ENCODE peak calls at places on chromosome X, in five cellular contexts. One of them, this sample, is unnamed.

GRCh38 chrX:11273544-11273943 is 19.7 kb upstream of the AMELX start:
- DNase-seq in erythroblast: no peak
- DNase-seq in heart left ventricle: no peak
- DNase-seq in upper lobe of left lung: no peak
- DNase-seq in A549: no peak
- DNase-seq in this sample: no peak

GRCh38 chrX:23904096-23904495 is 3.6 kb downstream of the APOO start:
- DNase-seq in heart left ventricle: no peak
- DNase-seq in upper lobe of left lung: no peak
- DNase-seq in erythroblast: no peak
- DNase-seq in A549: no peak
- DNase-seq in this sample: no peak

GRCh38 chrX:16838202-16839066 is 31.7 kb downstream of the RBBP7 start:
- DNase-seq in A549: no peak
- DNase-seq in erythroblast: no peak
- DNase-seq in heart left ventricle: peak; percentile 34
- DNase-seq in upper lobe of left lung: no peak
- DNase-seq in this sample: no peak

GRCh38 chrX:13101439-13102139 is 57.2 kb upstream of the FAM9C start:
- DNase-seq in heart left ventricle: peak; percentile 67
- DNase-seq in upper lobe of left lung: no peak
- DNase-seq in erythroblast: peak; percentile 10
- DNase-seq in A549: peak; percentile 71
- DNase-seq in this sample: peak; percentile 73

GRCh38 chrX:10121787-10122186 is 35.0 kb upstream of the CLCN4 start:
- DNase-seq in erythroblast: no peak
- DNase-seq in upper lobe of left lung: no peak
- DNase-seq in A549: no peak
- DNase-seq in heart left ventricle: no peak
- DNase-seq in this sample: no peak

GRCh38 chrX:115138040-115138439 is 51.2 kb upstream of the RBMXL3 start:
- DNase-seq in A549: no peak
- DNase-seq in heart left ventricle: no peak
- DNase-seq in erythroblast: no peak
- DNase-seq in upper lobe of left lung: no peak
- DNase-seq in this sample: no peak

GRCh38 chrX:16719334-16720084 is at the start of gene SYAP1:
- DNase-seq in upper lobe of left lung: peak; percentile 97
- DNase-seq in erythroblast: peak; percentile 94
- DNase-seq in heart left ventricle: peak; percentile 94
- DNase-seq in A549: peak; percentile 71
- DNase-seq in this sample: peak; percentile 93

GRCh38 chrX:38220024-38220935 is at the start of gene SRPX:
- DNase-seq in upper lobe of left lung: peak; percentile 75
- DNase-seq in heart left ventricle: peak; percentile 24
- DNase-seq in A549: peak; percentile 21
- DNase-seq in erythroblast: peak; percentile 41
- DNase-seq in this sample: peak; percentile 41

GRCh38 chrX:10922158-10922557 is 189.0 kb upstream of the HCCS start:
- DNase-seq in upper lobe of left lung: no peak
- DNase-seq in A549: no peak
- DNase-seq in heart left ventricle: no peak
- DNase-seq in erythroblast: no peak
- DNase-seq in this sample: no peak

GRCh38 chrX:110743679-110744340 is 51.8 kb downstream of the CHRDL1 start:
- DNase-seq in heart left ventricle: no peak
- DNase-seq in A549: no peak
- DNase-seq in upper lobe of left lung: no peak
- DNase-seq in erythroblast: no peak
- DNase-seq in this sample: no peak

GRCh38 chrX:68843992-68844391 is 15.2 kb downstream of the EFNB1 start:
- DNase-seq in erythroblast: no peak
- DNase-seq in upper lobe of left lung: no peak
- DNase-seq in A549: no peak
- DNase-seq in heart left ventricle: no peak
- DNase-seq in this sample: no peak

GRCh38 chrX:67544281-67544680 is 460 bp downstream of the AR start:
- DNase-seq in heart left ventricle: no peak
- DNase-seq in upper lobe of left lung: no peak
- DNase-seq in A549: no peak
- DNase-seq in erythroblast: no peak
- DNase-seq in this sample: no peak

GRCh38 chrX:149825424-149825823 is 43.7 kb downstream of the MAGEA9 start:
- DNase-seq in erythroblast: peak; percentile 29
- DNase-seq in A549: no peak
- DNase-seq in upper lobe of left lung: no peak
- DNase-seq in heart left ventricle: no peak
- DNase-seq in this sample: peak; percentile 7

GRCh38 chrX:71095971-71096701 is 485 bp downstream of the FOXO4 start:
- DNase-seq in A549: peak; percentile 65
- DNase-seq in heart left ventricle: no peak
- DNase-seq in erythroblast: peak; percentile 84
- DNase-seq in upper lobe of left lung: no peak
- DNase-seq in this sample: peak; percentile 21

GRCh38 chrX:145532176-145532780 is 285.0 kb downstream of the SPANXN1 start:
- DNase-seq in erythroblast: no peak
- DNase-seq in A549: no peak
- DNase-seq in upper lobe of left lung: no peak
- DNase-seq in heart left ventricle: no peak
- DNase-seq in this sample: no peak

GRCh38 chrX:3757510-3758025 is 44.1 kb upstream of the PRKX start:
- DNase-seq in erythroblast: no peak
- DNase-seq in upper lobe of left lung: no peak
- DNase-seq in heart left ventricle: no peak
- DNase-seq in A549: no peak
- DNase-seq in this sample: no peak

GRCh38 chrX:31543565-31544125 is 471.8 kb upstream of the FTHL17 start:
- DNase-seq in A549: no peak
- DNase-seq in erythroblast: no peak
- DNase-seq in upper lobe of left lung: no peak
- DNase-seq in heart left ventricle: no peak
- DNase-seq in this sample: no peak

GRCh38 chrX:13638826-13639225 is 14.1 kb upstream of the TCEANC start:
- DNase-seq in upper lobe of left lung: no peak
- DNase-seq in A549: no peak
- DNase-seq in heart left ventricle: no peak
- DNase-seq in erythroblast: no peak
- DNase-seq in this sample: no peak

GRCh38 chrX:31199051-31199769 is 127.4 kb upstream of the FTHL17 start:
- DNase-seq in upper lobe of left lung: no peak
- DNase-seq in heart left ventricle: no peak
- DNase-seq in A549: no peak
- DNase-seq in erythroblast: no peak
- DNase-seq in this sample: no peak

GRCh38 chrX:63506320-63506719 is 155.2 kb upstream of the SPIN4 start:
- DNase-seq in heart left ventricle: no peak
- DNase-seq in upper lobe of left lung: no peak
- DNase-seq in erythroblast: peak; percentile 48
- DNase-seq in A549: no peak
- DNase-seq in this sample: peak; percentile 15

GRCh38 chrX:16852617-16853179 is 17.5 kb downstream of the RBBP7 start:
- DNase-seq in upper lobe of left lung: no peak
- DNase-seq in A549: no peak
- DNase-seq in erythroblast: no peak
- DNase-seq in heart left ventricle: no peak
- DNase-seq in this sample: no peak

GRCh38 chrX:85365370-85365995 is 14.0 kb downstream of the POF1B start:
- DNase-seq in heart left ventricle: no peak
- DNase-seq in upper lobe of left lung: no peak
- DNase-seq in A549: no peak
- DNase-seq in erythroblast: no peak
- DNase-seq in this sample: no peak

GRCh38 chrX:41922694-41923171 is 621 bp downstream of the CASK start:
- DNase-seq in heart left ventricle: peak; percentile 38
- DNase-seq in erythroblast: peak; percentile 21
- DNase-seq in upper lobe of left lung: no peak
- DNase-seq in A549: peak; percentile 17
- DNase-seq in this sample: no peak

GRCh38 chrX:136574548-136574947 is 42.5 kb downstream of the VGLL1 start:
- DNase-seq in heart left ventricle: peak; percentile 12
- DNase-seq in upper lobe of left lung: no peak
- DNase-seq in A549: no peak
- DNase-seq in erythroblast: no peak
- DNase-seq in this sample: no peak

GRCh38 chrX:97328853-97329252 is 445.1 kb downstream of the RPA4 start:
- DNase-seq in upper lobe of left lung: no peak
- DNase-seq in heart left ventricle: no peak
- DNase-seq in erythroblast: no peak
- DNase-seq in A549: no peak
- DNase-seq in this sample: no peak

GRCh38 chrX:9874483-9874882 is 88.3 kb downstream of the SHROOM2 start:
- DNase-seq in A549: no peak
- DNase-seq in upper lobe of left lung: no peak
- DNase-seq in heart left ventricle: no peak
- DNase-seq in erythroblast: no peak
- DNase-seq in this sample: no peak

GRCh38 chrX:139898334-139898733 is 34.5 kb downstream of the ATP11C start:
- DNase-seq in erythroblast: no peak
- DNase-seq in A549: no peak
- DNase-seq in upper lobe of left lung: no peak
- DNase-seq in heart left ventricle: no peak
- DNase-seq in this sample: no peak

GRCh38 chrX:10821293-10821692 is 200.9 kb upstream of the MID1 start:
- DNase-seq in upper lobe of left lung: no peak
- DNase-seq in heart left ventricle: no peak
- DNase-seq in A549: no peak
- DNase-seq in erythroblast: peak; percentile 1
- DNase-seq in this sample: no peak

GRCh38 chrX:112868586-112868985 is 28.0 kb upstream of the AMOT start:
- DNase-seq in heart left ventricle: no peak
- DNase-seq in A549: no peak
- DNase-seq in erythroblast: no peak
- DNase-seq in upper lobe of left lung: no peak
- DNase-seq in this sample: no peak

DNA sequence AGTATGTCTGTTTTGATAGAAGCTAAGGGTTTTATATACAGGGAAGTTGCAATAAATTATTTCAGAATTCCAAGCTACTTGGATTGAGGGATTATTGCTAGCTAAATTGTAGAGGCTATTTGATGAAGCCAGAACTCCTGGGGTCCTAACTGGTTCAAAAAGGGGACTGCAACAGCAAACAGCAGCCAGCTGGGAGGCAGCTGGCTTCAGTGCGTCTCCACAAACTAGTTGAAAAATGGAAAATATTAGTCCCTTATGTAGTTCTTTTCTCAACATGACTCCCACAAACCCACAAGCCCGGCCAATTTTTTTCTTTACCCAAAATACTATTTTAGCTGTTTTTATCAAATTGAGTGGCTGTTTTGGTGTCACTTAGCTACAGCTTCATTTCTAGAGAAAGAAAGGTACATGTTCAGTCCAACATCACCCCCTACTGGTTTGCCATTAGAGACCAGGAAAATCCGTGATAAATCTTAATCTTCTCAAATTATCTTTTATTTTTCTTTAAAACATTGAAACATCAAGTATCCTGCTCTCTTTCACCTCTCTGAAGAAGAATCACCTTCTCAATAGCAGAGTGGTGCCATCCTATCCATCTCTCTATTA is 97.2 kb downstream of the GUCY2F start:
- DNase-seq in upper lobe of left lung: no peak
- DNase-seq in A549: no peak
- DNase-seq in erythroblast: peak; percentile 1
- DNase-seq in heart left ventricle: peak; percentile 12
- DNase-seq in this sample: no peak
- TF ChIP-seq POLR2A in upper lobe of left lung: no peak
- TF ChIP-seq POLR2A in A549: no peak
- TF ChIP-seq POLR2A in erythroblast: no peak
- TF ChIP-seq POLR2A in heart left ventricle: no peak
- TF ChIP-seq POLR2A in this sample: no peak

DNA sequence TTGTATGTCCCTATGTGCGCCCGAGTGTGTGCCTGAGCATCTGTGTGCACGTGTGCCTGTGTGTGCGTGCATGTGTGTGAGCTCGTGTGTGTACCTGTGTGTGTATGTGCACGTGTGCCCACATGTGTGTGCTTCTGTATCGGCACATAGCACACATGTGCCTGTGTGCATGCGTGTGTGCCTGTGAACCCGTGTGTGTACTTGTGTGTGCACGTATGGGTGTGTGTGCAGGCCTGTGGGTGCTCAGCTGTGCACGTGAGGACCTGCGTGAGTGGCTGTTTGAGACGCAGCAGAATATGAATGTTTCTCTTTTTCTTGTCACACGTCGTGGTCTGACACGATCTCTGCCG is 4.3 kb downstream of the AKAP17A start:
- DNase-seq in upper lobe of left lung: no peak
- DNase-seq in erythroblast: no peak
- DNase-seq in heart left ventricle: no peak
- DNase-seq in A549: no peak
- DNase-seq in this sample: no peak
- TF ChIP-seq POLR2A in upper lobe of left lung: no peak
- TF ChIP-seq POLR2A in erythroblast: no peak
- TF ChIP-seq POLR2A in heart left ventricle: no peak
- TF ChIP-seq POLR2A in A549: no peak
- TF ChIP-seq POLR2A in this sample: no peak

GRCh38 chrX:134573683-134574035 is 84.6 kb downstream of the PLAC1 start:
- DNase-seq in erythroblast: no peak
- DNase-seq in A549: no peak
- DNase-seq in upper lobe of left lung: no peak
- DNase-seq in heart left ventricle: no peak
- DNase-seq in this sample: no peak

GRCh38 chrX:134570509-134570846 is 87.8 kb downstream of the PLAC1 start:
- DNase-seq in heart left ventricle: no peak
- DNase-seq in erythroblast: no peak
- DNase-seq in A549: no peak
- DNase-seq in upper lobe of left lung: no peak
- DNase-seq in this sample: no peak

GRCh38 chrX:134570899-134571298 is 87.4 kb downstream of the PLAC1 start:
- DNase-seq in erythroblast: no peak
- DNase-seq in upper lobe of left lung: no peak
- DNase-seq in A549: no peak
- DNase-seq in heart left ventricle: no peak
- DNase-seq in this sample: no peak

GRCh38 chrX:134572816-134573682 is 85.2 kb downstream of the PLAC1 start:
- DNase-seq in upper lobe of left lung: no peak
- DNase-seq in heart left ventricle: no peak
- DNase-seq in erythroblast: no peak
- DNase-seq in A549: peak; percentile 18
- DNase-seq in this sample: peak; percentile 70

DNA sequence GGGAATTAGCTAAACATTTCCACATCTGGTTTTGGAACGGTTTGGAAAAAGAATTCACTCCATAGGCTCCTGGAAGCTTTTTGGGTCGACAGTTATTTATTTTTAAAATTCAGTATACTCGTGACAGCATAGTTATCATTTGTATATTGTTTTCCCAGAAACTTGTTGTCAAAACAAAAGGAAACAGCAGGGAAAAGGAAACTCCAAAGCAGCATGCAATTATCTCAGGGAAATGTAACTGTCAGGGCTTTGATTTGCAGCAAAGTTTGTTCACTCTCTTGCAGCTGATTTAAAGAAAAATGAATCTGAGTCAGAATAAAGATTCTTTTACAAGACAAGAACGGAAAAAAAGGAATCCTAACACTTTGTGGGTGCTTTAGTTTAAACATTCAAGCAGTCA is 86.4 kb downstream of the PLAC1 start:
- DNase-seq in upper lobe of left lung: no peak
- DNase-seq in erythroblast: no peak
- DNase-seq in A549: no peak
- DNase-seq in heart left ventricle: no peak
- DNase-seq in this sample: no peak
- TF ChIP-seq POLR2A in upper lobe of left lung: no peak
- TF ChIP-seq POLR2A in erythroblast: no peak
- TF ChIP-seq POLR2A in A549: no peak
- TF ChIP-seq POLR2A in heart left ventricle: no peak
- TF ChIP-seq POLR2A in this sample: no peak

GRCh38 chrX:2498781-2499302 is 1.9 kb downstream of the DHRSX start:
- DNase-seq in A549: peak; percentile 54
- DNase-seq in heart left ventricle: no peak
- DNase-seq in upper lobe of left lung: no peak
- DNase-seq in erythroblast: no peak
- DNase-seq in this sample: no peak
- TF ChIP-seq POLR2A in A549: no peak
- TF ChIP-seq POLR2A in heart left ventricle: no peak
- TF ChIP-seq POLR2A in upper lobe of left lung: no peak
- TF ChIP-seq POLR2A in erythroblast: no peak
- TF ChIP-seq POLR2A in this sample: no peak